ENCODE peak calls at places on chromosome 2, in four cellular contexts. K, G, S and N are unnamed samples.

GRCh38 chr2:109226128-109226527 is 97.1 kb downstream of the SH3RF3 start:
- DNase-seq in K (no peak), S (peak), G (no peak), N (no peak)

GRCh38 chr2:226660524-226660923 is 139.1 kb downstream of the IRS1 start:
- DNase-seq in K (no peak), S (peak), G (no peak), N (peak)

GRCh38 chr2:149953627-149954026 is 366.1 kb upstream of the MMADHC start:
- DNase-seq in G (no peak), K (no peak), S (no peak), N (no peak)

GRCh38 chr2:27370816-27371620 is 602 bp downstream of the SNX17 start:
- DNase-seq in K (peak), S (peak), G (no peak), N (peak)

GRCh38 chr2:62663443-62663842 is 42.1 kb upstream of the EHBP1 start:
- DNase-seq in G (no peak), K (no peak), S (peak), N (no peak)

GRCh38 chr2:175880-176800 is 87.7 kb downstream of the SH3YL1 start:
- DNase-seq in K (no peak), G (no peak), S (peak), N (no peak)

GRCh38 chr2:168722592-168722991 is 79.8 kb upstream of the NOSTRIN start:
- DNase-seq in K (no peak), G (no peak), S (peak), N (peak)

GRCh38 chr2:159933727-159934049 is 128.7 kb downstream of the PLA2R1 start:
- DNase-seq in K (no peak), S (no peak), G (no peak), N (no peak)

GRCh38 chr2:239144713-239144999 is 256.2 kb downstream of the HDAC4 start:
- DNase-seq in G (no peak), K (no peak), S (no peak), N (no peak)

GRCh38 chr2:173086518-173087213 is 11.0 kb downstream of the MAP3K20 start:
- DNase-seq in G (no peak), K (no peak), S (peak), N (no peak)

GRCh38 chr2:133364636-133365035 is 203.6 kb downstream of the NCKAP5 start:
- DNase-seq in K (no peak), S (no peak), G (no peak), N (no peak)

GRCh38 chr2:78718483-78718882 is 307.0 kb upstream of the REG3G start:
- DNase-seq in K (no peak), G (no peak), S (no peak), N (no peak)

GRCh38 chr2:43219383-43220228 is 6.8 kb downstream of the ZFP36L2 start:
- DNase-seq in K (peak), G (peak), S (peak), N (peak)

GRCh38 chr2:203446071-203446481 is 89.0 kb downstream of the RAPH1 start:
- DNase-seq in S (peak), K (no peak), G (no peak), N (no peak)

GRCh38 chr2:65075176-65075575 is 19.0 kb downstream of the CEP68 start:
- DNase-seq in K (peak), S (peak), G (no peak), N (no peak)

GRCh38 chr2:182862003-182862402 is 4.4 kb downstream of the FRZB start:
- DNase-seq in S (no peak), K (no peak), G (no peak), N (peak)

GRCh38 chr2:223508372-223508771 is 93.8 kb downstream of the SCG2 start:
- DNase-seq in K (no peak), G (no peak), S (no peak), N (no peak)

GRCh38 chr2:85704800-85705679 is 10.9 kb downstream of the GNLY start:
- DNase-seq in K (no peak), G (no peak), S (no peak), N (no peak)

GRCh38 chr2:29014811-29015414 is 33.8 kb downstream of the TOGARAM2 start:
- DNase-seq in S (peak), G (no peak), K (no peak), N (peak)

GRCh38 chr2:88707003-88707402 is 15.5 kb downstream of the RPIA start:
- DNase-seq in K (no peak), S (no peak), G (no peak), N (no peak)

GRCh38 chr2:237627463-237628321 is at the start of gene LRRFIP1:
- DNase-seq in G (peak), K (peak), S (no peak), N (peak)

GRCh38 chr2:222982010-222982908 is 69.7 kb upstream of the KCNE4 start:
- DNase-seq in G (peak), S (peak), K (no peak), N (peak)

GRCh38 chr2:145380436-145381017 is 860.6 kb upstream of the ZEB2 start:
- DNase-seq in S (peak), G (no peak), K (no peak), N (no peak)

GRCh38 chr2:130327703-130328527 is 14.8 kb upstream of the IMP4 start:
- DNase-seq in S (peak), K (peak), G (peak), N (no peak)

GRCh38 chr2:233003658-233004555 is 9.1 kb downstream of the NGEF start:
- DNase-seq in K (no peak), G (no peak), S (no peak), N (no peak)

GRCh38 chr2:70569559-70569958 is 15.9 kb upstream of the TGFA start:
- DNase-seq in S (no peak), G (no peak), K (no peak), N (no peak)

GRCh38 chr2:143877056-143877455 is 642.9 kb downstream of the ZEB2 start:
- DNase-seq in G (no peak), K (no peak), S (no peak), N (no peak)

GRCh38 chr2:20179755-20180594 is 45.0 kb downstream of the SDC1 start:
- DNase-seq in G (peak), S (no peak), K (no peak), N (peak)

DNA sequence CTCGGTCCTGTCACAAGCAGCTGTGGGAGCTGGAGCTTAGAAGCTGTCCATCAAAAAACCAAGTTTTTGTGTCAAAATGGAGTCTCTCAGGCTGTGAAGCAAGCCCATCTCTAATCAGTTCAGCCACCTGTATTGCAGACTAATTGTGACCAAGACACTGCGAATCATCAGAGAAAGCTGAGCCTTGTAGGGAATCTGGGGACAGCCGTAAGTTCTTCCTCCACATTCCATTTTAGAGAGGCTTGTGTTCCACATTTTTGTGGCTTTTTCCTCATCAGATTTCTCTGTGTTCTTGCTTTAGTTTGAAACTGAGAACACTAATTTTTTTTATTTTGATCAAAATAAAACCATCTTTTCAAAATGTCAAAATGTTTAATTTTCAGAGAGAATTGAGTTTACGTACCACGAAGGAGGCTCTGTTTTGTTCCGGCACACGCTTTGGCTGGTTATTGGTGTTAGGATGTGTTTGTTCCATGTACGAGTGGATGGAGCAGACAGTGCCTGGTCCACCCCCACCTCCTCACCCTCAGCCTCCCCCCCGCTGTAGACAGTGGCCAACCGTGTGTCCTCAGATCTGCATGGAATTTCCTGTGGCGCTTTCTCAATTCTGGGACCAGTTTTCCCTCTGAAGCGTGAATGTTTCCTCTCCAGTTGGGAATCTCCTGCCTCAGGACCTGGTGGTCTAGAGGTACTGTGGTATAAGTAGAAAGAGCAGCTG is 140.8 kb downstream of the AGAP1 start:
- DNase-seq in S (peak), K (no peak), G (no peak), N (no peak)
- H3K4me2 ChIP-seq in S (peak), K (no peak), G (no peak), N (peak)

GRCh38 chr2:171319164-171319810 is 114.5 kb downstream of the METTL8 start:
- DNase-seq in G (peak), K (peak), S (peak), N (no peak)
- H2AFZ ChIP-seq in G (no peak), K (no peak), S (no peak), N (no peak)

DNA sequence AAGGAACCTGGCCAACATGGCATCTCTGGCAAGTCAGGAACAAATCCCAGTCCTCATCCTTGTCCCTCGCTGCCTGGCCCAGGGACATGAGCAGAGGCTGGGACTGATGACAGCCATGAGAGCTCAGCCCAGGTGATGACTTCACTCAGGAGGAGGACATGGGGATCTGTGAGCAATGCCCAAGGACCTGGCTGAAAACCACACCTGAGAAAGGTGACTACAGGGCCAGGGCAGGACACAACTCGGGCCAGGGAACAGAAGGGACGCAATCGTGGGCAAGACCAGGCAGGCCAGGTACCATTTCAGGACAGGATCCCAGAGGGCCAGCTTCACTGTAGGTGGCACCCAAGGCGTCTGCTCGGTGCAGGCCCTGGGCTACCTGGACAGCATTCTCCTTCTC is 141.3 kb downstream of the EIPR1 start:
- DNase-seq in G (no peak), K (no peak), S (no peak), N (no peak)
- H3K27ac ChIP-seq in G (no peak), K (no peak), S (no peak), N (no peak)

GRCh38 chr2:73641767-73642062 is 507 bp downstream of the NAT8 start:
- DNase-seq in K (no peak), G (no peak), S (no peak), N (no peak)
- H3K4me2 ChIP-seq in K (no peak), G (no peak), S (no peak), N (no peak)

DNA sequence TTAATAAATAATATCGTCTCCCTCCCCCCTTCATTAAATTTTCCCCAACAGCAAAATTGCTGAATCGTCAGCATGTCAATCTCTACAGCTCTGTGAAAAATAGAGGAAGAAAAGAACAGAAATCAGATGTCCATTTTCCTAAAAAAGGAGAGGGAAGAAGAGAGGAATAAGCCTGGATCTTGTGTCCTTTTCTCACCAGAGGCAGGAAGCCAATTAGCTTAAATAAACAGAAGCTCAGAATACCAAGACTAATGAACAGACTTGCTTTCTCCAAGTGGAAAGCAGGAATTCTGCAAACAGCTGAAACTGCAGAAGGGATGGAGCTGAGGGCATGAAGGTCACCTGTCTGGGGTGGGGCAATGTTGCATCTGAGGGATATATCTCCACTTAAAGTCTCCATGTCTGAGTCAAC is 265.7 kb downstream of the CCDC85A start:
- DNase-seq in G (peak), K (no peak), S (no peak), N (no peak)
- H2AFZ ChIP-seq in G (peak), K (peak), S (no peak), N (no peak)

GRCh38 chr2:191857406-191857805 is 10.5 kb upstream of the CAVIN2 start:
- DNase-seq in S (peak), K (no peak), G (no peak), N (no peak)
- H3K27ac ChIP-seq in S (no peak), K (no peak), G (no peak), N (no peak)

GRCh38 chr2:10389596-10389995 is 58.5 kb downstream of the ODC1 start:
- DNase-seq in G (no peak), K (no peak), S (peak), N (no peak)
- H3K4me2 ChIP-seq in G (no peak), K (no peak), S (no peak), N (no peak)

GRCh38 chr2:230335461-230335863 is 8.5 kb downstream of the SP140L start:
- DNase-seq in S (no peak), K (no peak), G (no peak), N (no peak)
- H2AFZ ChIP-seq in S (no peak), K (peak), G (no peak), N (no peak)

GRCh38 chr2:47036489-47036769 is 118.7 kb downstream of the STPG4 start:
- DNase-seq in S (no peak), G (no peak), K (no peak), N (no peak)
- H3K27ac ChIP-seq in S (no peak), G (peak), K (no peak), N (peak)